ENCODE peak calls at places on chromosomes 13 and 19, in nine cellular contexts. I is uterus, U is gastrocnemius medialis, R is Peyer's patch, K is ovary, N is body of pancreas, Q is thyroid gland, C is stomach, X is vagina. A is an unnamed sample.

GRCh38 chr13:89755729-89756492 is 1591.6 kb upstream of the MIR17HG start:
- DNase-seq in X (no peak), K (no peak), Q (no peak), C (no peak), N (no peak), R (no peak), U (no peak), I (no peak), A (no peak)

GRCh38 chr19:7637374-7638256 is 705 bp downstream of the STXBP2 start:
- DNase-seq in K (no peak), C (peak; percentile 73), I (no peak), R (peak; percentile 74), N (peak; percentile 55), Q (peak; percentile 39), X (no peak), U (no peak), A (no peak)

GRCh38 chr13:65488606-65489005 is 1741.5 kb downstream of the PCDH9 start:
- DNase-seq in C (no peak), U (no peak), X (no peak), K (no peak), Q (no peak), N (no peak), R (no peak), I (no peak), A (no peak)

GRCh38 chr19:44998025-44998424 is 3.2 kb upstream of the RELB start:
- DNase-seq in C (no peak), Q (no peak), N (no peak), R (no peak), I (no peak), K (no peak), X (no peak), U (no peak), A (no peak)

GRCh38 chr13:83618966-83619365 is 263.3 kb downstream of the SLITRK1 start:
- DNase-seq in K (no peak), X (no peak), Q (no peak), U (no peak), I (no peak), N (no peak), C (no peak), R (no peak), A (no peak)

GRCh38 chr19:16202320-16203255 is 4.9 kb downstream of the AP1M1 start:
- DNase-seq in C (no peak), K (no peak), U (no peak), I (no peak), Q (no peak), X (no peak), R (peak; percentile 30), N (no peak), A (peak; percentile 46)

GRCh38 chr13:19782049-19782726 is 557 bp downstream of the PSPC1 start:
- DNase-seq in X (no peak), N (peak; percentile 65), I (peak; percentile 47), R (peak; percentile 76), K (peak; percentile 45), Q (peak; percentile 58), C (peak; percentile 69), U (peak; percentile 47), A (peak; percentile 81)

GRCh38 chr13:106156468-106156867 is 379.0 kb downstream of the EFNB2 start:
- DNase-seq in K (no peak), U (no peak), I (peak; percentile 19), N (no peak), C (no peak), Q (no peak), R (no peak), X (no peak), A (no peak)

GRCh38 chr19:16301999-16302694 is 22.5 kb upstream of the KLF2 start:
- DNase-seq in I (no peak), N (no peak), C (peak; percentile 70), X (no peak), Q (no peak), U (peak; percentile 81), R (peak; percentile 68), K (no peak), A (no peak)

GRCh38 chr19:45050036-45050435 is 11.2 kb downstream of the CLASRP start:
- DNase-seq in U (no peak), C (no peak), Q (no peak), K (no peak), N (no peak), I (no peak), X (no peak), R (no peak), A (no peak)

GRCh38 chr19:41027273-41027967 is 36.3 kb downstream of the CYP2B6 start:
- DNase-seq in I (no peak), U (no peak), C (no peak), K (no peak), X (peak; percentile 58), R (no peak), N (no peak), Q (no peak), A (no peak)

GRCh38 chr19:29526730-29527499 is 1.1 kb downstream of the VSTM2B start:
- DNase-seq in C (no peak), K (no peak), U (no peak), N (no peak), R (no peak), X (no peak), Q (no peak), I (no peak), A (no peak)

DNA sequence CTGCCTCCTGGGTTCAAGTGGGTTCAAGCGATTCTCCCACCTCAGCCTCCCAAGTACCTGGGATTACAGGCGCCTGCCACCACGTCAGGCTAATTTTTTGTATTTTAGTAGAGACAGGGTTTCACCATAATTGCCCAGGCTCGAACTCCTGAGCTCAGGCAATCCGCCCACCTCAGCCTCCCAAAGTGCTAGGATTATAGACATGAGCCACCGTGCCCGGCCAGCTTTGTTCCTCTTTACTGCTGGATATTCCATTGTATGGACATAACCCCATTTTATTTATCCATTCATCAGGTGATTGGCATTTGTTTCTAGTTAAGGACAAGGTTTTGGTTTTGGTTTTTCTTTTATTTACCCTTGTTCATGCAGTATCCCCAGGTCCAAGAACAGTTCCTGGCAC is 4.1 kb upstream of the RPS9 start:
- DNase-seq in R (no peak), C (no peak), I (no peak), N (no peak), Q (no peak), X (no peak), K (no peak), U (no peak), A (no peak)
- H3K27me3 ChIP-seq in R (no peaks in the 10 kb centered on the region), C (no peaks in the 10 kb centered on the region), I (no peaks in the 10 kb centered on the region), N (no peaks in the 10 kb centered on the region), Q (no peaks in the 10 kb centered on the region), X (no peaks in the 10 kb centered on the region), K (no peaks in the 10 kb centered on the region), U (no peaks in the 10 kb centered on the region), A (no peaks in the 10 kb centered on the region)

GRCh38 chr19:796692-797527 is at the start of gene PTBP1:
- DNase-seq in N (peak; percentile 100), C (peak; percentile 100), I (peak; percentile 100), X (peak; percentile 99), R (peak; percentile 100), U (peak; percentile 100), Q (peak; percentile 100), K (peak; percentile 100), A (peak; percentile 100)
- TF ChIP-seq CTCF in N (peak; percentile 11), C (no peak), I (peak; percentile 7), X (no peak), R (no peak), U (peak; percentile 34), Q (no peak), K (no peak), A (no peak)

DNA sequence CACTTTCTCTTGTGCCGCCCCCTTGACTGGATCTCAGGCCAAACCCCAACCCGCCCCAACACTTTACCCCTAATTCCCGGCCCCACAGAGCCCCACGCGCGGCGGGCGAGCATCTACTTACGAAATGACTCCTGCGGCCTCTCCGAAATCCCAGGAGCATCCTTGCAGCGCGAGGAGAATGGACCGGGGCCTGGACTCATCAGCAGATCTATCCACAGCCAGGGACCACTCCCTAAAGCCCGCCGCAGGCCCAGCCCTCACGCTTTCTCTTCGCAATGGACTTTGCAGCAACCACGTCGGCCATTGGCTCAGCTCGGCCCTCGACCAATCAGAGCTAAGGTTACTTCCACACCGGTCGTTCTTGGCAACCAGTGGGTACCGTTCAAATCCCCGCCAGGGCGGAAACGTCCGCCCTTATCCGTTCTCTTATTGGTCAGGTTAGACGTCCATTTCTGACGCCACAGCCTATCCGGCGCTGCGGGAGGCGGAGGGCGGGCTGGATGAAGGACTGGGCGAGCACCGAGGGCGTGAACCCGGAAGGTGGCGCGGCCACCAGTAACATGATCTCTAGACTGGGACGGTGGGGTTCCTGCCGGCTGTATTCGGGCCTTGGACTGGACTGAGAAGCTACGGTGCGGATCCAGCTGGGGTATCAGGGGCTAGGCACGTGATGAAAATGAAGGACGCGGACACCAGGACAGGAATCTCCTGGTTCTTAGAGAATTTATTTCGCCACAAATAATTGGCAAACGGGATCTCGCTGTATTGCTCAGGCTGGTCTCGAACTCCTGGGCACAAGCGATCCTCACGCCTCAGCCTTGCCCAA is at the start of the genes CEP89 and FAAP24:
- DNase-seq in N (peak; percentile 99), R (peak; percentile 99), X (peak; percentile 99), K (peak; percentile 98), C (peak; percentile 99), U (peak; percentile 99), Q (peak; percentile 98), I (peak; percentile 98), A (peak; percentile 99)
- TF ChIP-seq POLR2A in N (peak; percentile 63), R (peak; percentile 36), X (no peak), K (no peak), C (no peak), U (no peak), Q (no peak), I (no peak), A (no peak)

DNA sequence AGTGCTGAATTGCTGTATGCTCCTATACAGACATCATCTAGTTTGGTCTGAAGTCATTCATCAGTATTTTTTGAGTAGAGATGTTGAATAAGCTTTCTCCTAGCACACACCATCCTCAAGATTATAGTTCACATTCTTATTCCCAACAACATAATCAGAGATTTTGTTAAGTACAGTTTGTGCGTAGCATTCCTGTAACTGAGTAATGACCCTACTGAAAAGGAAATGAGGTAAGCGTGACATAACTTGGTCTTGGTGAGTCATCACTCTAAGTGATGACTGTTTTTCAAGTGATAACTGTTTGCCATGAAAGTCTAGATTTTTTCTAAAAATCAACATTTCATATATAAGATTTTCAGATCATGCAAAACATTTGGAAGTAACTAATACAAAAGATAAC is 18.5 kb upstream of the FAM216B start:
- DNase-seq in X (no peak), U (no peak), I (no peak), K (no peak), N (no peak), C (no peak), Q (no peak), R (no peak), A (no peak)
- H3K27me3 ChIP-seq in X (no peaks in the 10 kb centered on the region), U (no peaks in the 10 kb centered on the region), I (no peaks in the 10 kb centered on the region), K (no peaks in the 10 kb centered on the region), N (no peaks in the 10 kb centered on the region), C (no peaks in the 10 kb centered on the region), Q (no peaks in the 10 kb centered on the region), R (no peaks in the 10 kb centered on the region), A (no peaks in the 10 kb centered on the region)

DNA sequence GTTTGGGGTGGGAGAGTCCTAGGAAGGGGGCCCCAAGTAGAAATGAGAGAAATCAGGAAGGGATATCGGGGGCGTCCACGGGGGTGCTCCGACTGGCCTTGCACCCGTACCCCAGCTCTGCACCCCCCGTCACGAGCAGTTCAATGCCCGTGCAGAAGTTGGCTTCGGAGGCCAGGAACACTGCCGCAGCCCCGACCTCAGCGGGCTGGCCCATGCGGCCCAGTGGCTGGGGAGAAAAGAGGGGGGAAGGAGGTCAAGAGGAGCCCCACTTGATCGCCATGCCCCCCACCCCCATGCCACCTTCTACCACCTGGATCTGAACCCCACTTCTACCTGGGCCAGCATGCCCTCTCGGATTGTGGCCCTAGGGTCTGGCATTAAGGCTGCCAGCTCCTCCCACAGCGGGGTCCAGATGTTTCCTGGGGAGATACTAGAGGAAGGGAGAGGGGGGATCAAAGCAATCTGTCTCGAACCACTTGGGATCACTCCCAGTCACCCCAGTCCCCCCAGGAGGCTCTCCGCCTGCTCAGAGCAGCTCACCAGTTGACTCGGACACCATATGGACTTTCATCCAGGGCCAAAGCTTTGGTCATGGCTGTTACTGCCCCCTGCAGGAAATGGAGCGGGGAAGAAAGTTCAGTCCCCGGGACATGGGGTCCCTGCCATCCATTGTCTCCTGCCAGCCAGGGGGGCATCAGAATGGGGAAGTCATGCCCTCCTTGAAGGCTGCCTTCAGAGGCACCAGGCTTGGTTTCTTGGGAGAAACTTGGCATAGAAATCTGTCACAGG is 2.5 kb upstream of the BCAT2 start:
- DNase-seq in Q (no peak), I (no peak), U (no peak), K (peak; percentile 44), R (no peak), N (no peak), C (no peak), X (no peak), A (no peak)
- TF ChIP-seq CTCF in Q (no peak), I (no peak), U (peak; percentile 26), K (no peak), R (no peak), N (no peak), C (no peak), X (no peak), A (no peak)